ENCODE peak calls at places on chromosomes 7 and 10, in seven cellular contexts. V is cardiac muscle cell, O is nephron progenitor cell, D is AG04450, M is psoas muscle, F is left ventricle myocardium inferior, H is choroid plexus epithelial cell. T is an unnamed sample.

GRCh38 chr10:48940958-48941357 is 1.3 kb upstream of the LRRC18 start:
- DNase-seq in V (no peak), O (no peak), D (no peak), M (no peak), F (no peak), H (peak), T (no peak)

GRCh38 chr7:82467020-82467419 is 23.4 kb upstream of the CACNA2D1 start:
- DNase-seq in V (no peak), O (no peak), D (no peak), M (no peak), F (no peak), H (no peak), T (no peak)

GRCh38 chr7:154777023-154777422 is 225.9 kb downstream of the PAXIP1 start:
- DNase-seq in V (no peak), O (no peak), D (no peak), M (no peak), F (no peak), H (no peak), T (no peak)

GRCh38 chr7:52269669-52270068 is 765.8 kb upstream of the POM121L12 start:
- DNase-seq in V (no peak), O (no peak), D (no peak), M (no peak), F (no peak), H (no peak), T (no peak)

GRCh38 chr10:82814635-82815034 is 939.6 kb downstream of the NRG3 start:
- DNase-seq in V (no peak), O (no peak), D (no peak), M (no peak), F (no peak), H (peak), T (no peak)

GRCh38 chr7:110759069-110759468 is 331.9 kb upstream of the LRRN3 start:
- DNase-seq in V (no peak), O (no peak), D (no peak), M (no peak), F (no peak), H (no peak), T (no peak)

GRCh38 chr10:21431799-21432198 is 93.7 kb downstream of the SKIDA1 start:
- DNase-seq in V (no peak), O (no peak), D (no peak), M (no peak), F (no peak), H (no peak), T (no peak)

GRCh38 chr7:129009437-129009836 is 45.5 kb downstream of the TNPO3 start:
- DNase-seq in V (no peak), O (no peak), D (no peak), M (no peak), F (no peak), H (no peak), T (peak)

GRCh38 chr10:90960355-90960814 is 39.5 kb upstream of the ANKRD1 start:
- DNase-seq in V (peak), O (no peak), D (peak), M (no peak), F (no peak), H (peak), T (peak)

GRCh38 chr10:11145498-11145855 is 127.8 kb downstream of the CELF2 start:
- DNase-seq in V (peak), O (no peak), D (no peak), M (no peak), F (peak), H (peak), T (peak)

GRCh38 chr7:140611641-140612040 is 29.0 kb downstream of the DENND2A start:
- DNase-seq in V (peak), O (no peak), D (no peak), M (no peak), F (no peak), H (peak), T (no peak)

GRCh38 chr10:62437696-62438095 is 63.5 kb downstream of the ZNF365 start:
- DNase-seq in V (peak), O (peak), D (no peak), M (no peak), F (no peak), H (peak), T (peak)

GRCh38 chr7:142177869-142178268 is 66.4 kb downstream of the MGAM2 start:
- DNase-seq in V (no peak), O (no peak), D (no peak), M (no peak), F (no peak), H (peak), T (no peak)

GRCh38 chr7:38846280-38846679 is 62.7 kb downstream of the VPS41 start:
- DNase-seq in V (peak), O (no peak), D (no peak), M (no peak), F (no peak), H (no peak), T (no peak)

GRCh38 chr7:77727936-77728701 is 31.9 kb downstream of the RSBN1L start:
- DNase-seq in V (peak), O (no peak), D (no peak), M (no peak), F (no peak), H (peak), T (no peak)

GRCh38 chr10:35433851-35434426 is 97.6 kb downstream of the CCNY start:
- DNase-seq in V (peak), O (no peak), D (no peak), M (no peak), F (no peak), H (peak), T (no peak)

GRCh38 chr10:3493621-3494020 is 291.4 kb downstream of the KLF6 start:
- DNase-seq in V (no peak), O (no peak), D (no peak), M (no peak), F (no peak), H (no peak), T (no peak)

GRCh38 chr10:43879742-43880141 is 231.1 kb upstream of the ZNF32 start:
- DNase-seq in V (no peak), O (no peak), D (no peak), M (no peak), F (no peak), H (no peak), T (no peak)

GRCh38 chr10:34406463-34407138 is 408.5 kb downstream of the PARD3 start:
- DNase-seq in V (no peak), O (no peak), D (no peak), M (no peak), F (no peak), H (no peak), T (no peak)

GRCh38 chr7:92944633-92945032 is 108.3 kb upstream of the CDK6 start:
- DNase-seq in V (peak), O (no peak), D (no peak), M (no peak), F (no peak), H (no peak), T (no peak)

GRCh38 chr10:73850863-73851461 is 23.4 kb downstream of the CAMK2G start:
- DNase-seq in V (peak), O (no peak), D (no peak), M (peak), F (peak), H (peak), T (no peak)

GRCh38 chr10:69222157-69223027 is 2.3 kb downstream of the HKDC1 start:
- DNase-seq in V (peak), O (no peak), D (peak), M (no peak), F (no peak), H (peak), T (peak)

DNA sequence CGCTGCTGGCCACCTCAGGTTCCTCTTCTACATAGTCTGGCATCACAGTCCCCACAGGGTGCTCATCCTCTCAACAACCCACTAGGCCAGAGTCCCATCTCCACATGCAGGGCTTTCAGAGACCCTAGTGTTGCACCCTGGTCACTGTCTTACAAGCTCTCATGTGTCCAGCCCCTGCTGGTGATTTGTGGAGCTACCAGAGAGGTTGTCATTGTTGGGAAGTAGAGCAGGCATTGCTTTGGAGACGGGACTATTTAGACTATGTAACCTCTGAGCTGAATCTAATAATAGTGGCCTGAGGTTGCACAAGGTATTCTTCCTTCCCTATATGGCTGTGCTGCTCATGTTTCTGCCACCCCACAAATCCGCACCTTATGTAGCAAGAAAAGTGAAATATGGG is 135.3 kb upstream of the VWC2 start:
- DNase-seq in V (no peak), O (no peak), D (no peak), M (no peak), F (no peak), H (no peak), T (no peak)
- TF ChIP-seq CTCF in V (no peak), O (no peak), D (no peak), M (no peak), F (peak), H (no peak), T (peak)

DNA sequence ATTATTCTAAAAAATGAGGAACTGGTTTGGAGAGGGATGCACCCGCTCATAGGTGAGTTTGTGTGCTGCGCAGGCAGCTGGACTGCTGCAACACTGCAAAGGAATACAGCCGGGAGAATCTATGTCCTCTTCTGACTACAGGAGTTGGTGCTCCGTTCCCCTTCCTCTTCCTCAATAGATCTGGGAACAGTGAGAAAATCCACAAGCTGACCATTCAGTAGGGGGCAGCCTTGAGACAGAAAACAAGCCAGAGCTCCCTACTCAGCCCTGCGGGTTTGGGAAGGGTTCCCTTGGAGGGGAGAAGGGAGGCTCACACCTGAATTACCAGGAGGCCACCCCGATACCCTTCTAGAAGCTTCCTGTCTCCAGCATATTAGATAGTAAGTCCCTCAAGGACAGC is 87.3 kb upstream of the FOXI2 start:
- DNase-seq in V (no peak), O (peak), D (no peak), M (no peak), F (no peak), H (peak), T (no peak)
- TF ChIP-seq CTCF in V (no peak), O (peak), D (no peak), M (no peak), F (no peak), H (peak), T (peak)

GRCh38 chr10:114118514-114118913 is 55.5 kb downstream of the CCDC186 start:
- DNase-seq in V (no peak), O (no peak), D (no peak), M (no peak), F (no peak), H (no peak), T (no peak)

GRCh38 chr10:114115661-114116060 is 58.3 kb downstream of the CCDC186 start:
- DNase-seq in V (no peak), O (no peak), D (no peak), M (no peak), F (no peak), H (no peak), T (no peak)

GRCh38 chr10:114117728-114118127 is 56.3 kb downstream of the CCDC186 start:
- DNase-seq in V (no peak), O (no peak), D (no peak), M (no peak), F (no peak), H (no peak), T (no peak)

GRCh38 chr10:114121031-114121430 is 53.0 kb downstream of the CCDC186 start:
- DNase-seq in V (no peak), O (no peak), D (no peak), M (no peak), F (no peak), H (no peak), T (no peak)
- TF ChIP-seq CTCF in V (no peak), O (no peak), D (no peak), M (no peak), F (no peak), H (no peak), T (no peak)

GRCh38 chr7:75772081-75773077 is at the start of gene CCL26:
- DNase-seq in V (peak), O (no peak), D (peak), M (peak), F (peak), H (peak), T (no peak)

DNA sequence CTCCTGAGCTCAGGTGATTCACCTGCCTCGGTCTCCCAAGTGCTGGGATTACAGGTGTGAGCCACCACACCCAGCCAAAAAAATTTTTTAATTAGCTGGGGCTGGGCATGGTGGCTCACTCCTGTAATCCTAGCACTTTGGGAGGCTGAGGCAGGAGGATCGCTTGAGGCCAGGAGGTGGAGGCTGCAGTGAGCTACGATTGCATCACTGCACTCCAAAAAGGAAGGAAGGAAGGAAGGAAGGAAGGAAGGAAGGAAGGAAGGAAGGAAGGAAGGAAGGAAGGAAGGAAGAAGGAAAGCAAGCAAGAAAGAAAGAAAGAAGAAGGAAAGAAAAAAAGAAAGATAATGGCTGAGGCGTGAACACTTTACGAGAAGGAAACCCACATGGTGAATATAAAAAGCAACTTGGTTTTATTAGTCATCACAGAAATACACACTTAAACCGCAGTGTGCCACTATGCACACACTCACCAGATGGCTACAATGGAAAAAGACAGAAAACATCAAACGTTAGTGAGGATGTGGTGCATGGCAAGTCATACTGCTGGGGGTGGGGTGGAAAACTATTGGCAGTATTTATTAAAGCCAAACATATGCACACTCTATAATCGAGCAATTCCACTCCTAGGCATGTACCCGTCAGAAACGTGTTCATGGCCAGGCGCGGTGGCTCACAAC is 4.4 kb upstream of the CCL26 start:
- DNase-seq in V (peak), O (no peak), D (peak), M (no peak), F (no peak), H (peak), T (no peak)
- TF ChIP-seq CTCF in V (no peak), O (no peak), D (peak), M (no peak), F (no peak), H (no peak), T (no peak)

GRCh38 chr7:1520574-1521234 is 9.8 kb upstream of the MAFK start:
- DNase-seq in V (peak), O (no peak), D (peak), M (no peak), F (no peak), H (peak), T (no peak)
- TF ChIP-seq CTCF in V (no peak), O (no peak), D (no peak), M (no peak), F (no peak), H (no peak), T (no peak)

DNA sequence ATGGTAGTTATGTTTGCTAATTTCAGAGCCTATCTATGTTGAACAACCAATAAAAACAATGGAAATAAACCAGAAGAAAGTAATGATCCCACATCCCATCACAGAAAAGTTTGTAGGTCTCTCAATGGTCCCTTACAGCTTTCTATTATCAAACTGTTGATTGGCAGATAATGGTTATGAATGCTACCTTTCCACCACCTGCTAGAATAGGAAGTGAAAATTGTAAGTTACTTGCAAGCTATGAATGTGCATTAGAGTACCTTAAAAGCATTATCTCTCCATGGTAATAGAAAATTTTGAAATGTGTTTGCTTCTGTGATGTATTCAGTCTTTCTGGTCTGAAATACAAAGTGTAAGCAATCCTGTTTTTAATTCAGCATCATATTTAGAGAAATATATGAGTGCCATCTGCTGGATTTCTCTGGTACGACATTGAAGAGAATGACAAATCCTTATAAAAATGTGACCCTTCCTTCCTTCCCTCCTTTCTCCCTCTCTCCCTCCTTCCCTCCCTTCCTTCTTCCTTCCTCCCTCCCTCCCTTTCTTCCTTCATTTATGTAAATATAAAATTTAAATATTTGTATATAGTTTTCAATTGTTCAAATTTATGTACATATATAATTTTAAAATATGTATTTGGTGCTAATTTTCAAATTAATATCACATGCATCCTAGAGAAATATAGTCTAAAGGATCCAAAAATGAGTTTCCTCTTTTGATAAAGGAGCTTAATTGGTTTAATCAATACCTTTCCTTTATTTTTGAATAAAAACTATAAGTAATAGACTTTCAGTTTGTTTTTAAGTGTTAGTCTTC is 41.4 kb upstream of the PNLIPRP3 start:
- DNase-seq in V (peak), O (peak), D (no peak), M (no peak), F (no peak), H (peak), T (no peak)
- TF ChIP-seq CTCF in V (peak), O (peak), D (peak), M (peak), F (peak), H (peak), T (no peak)

DNA sequence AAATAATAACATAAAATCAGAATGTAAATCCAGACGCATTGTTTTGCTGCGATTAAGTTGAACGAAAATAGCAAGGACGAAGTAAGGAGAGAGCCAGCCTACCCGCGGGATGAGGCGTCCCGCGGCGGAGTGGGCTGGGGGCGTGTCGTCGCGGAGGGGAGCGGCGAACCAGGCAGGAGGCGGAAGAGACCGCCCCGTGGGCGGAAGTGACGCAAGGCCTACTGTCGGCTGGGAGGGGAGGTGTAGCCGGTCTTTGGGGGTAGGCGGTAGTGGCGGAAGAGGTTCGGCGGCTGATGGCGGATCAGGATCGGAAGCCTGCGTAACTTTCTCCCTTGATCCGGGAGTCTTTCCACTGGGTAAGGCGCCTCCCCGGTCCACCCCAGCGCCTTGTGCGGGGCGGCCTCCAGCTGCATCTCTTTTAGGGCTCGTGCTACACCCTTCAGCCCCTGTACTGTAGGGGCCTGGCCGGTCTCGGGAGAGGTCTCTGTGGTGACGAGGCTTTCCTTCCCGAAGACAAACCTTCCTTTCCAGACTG is at the start of gene TAX1BP1:
- DNase-seq in V (peak), O (peak), D (peak), M (peak), F (peak), H (peak), T (peak)
- TF ChIP-seq CTCF in V (no peak), O (no peak), D (no peak), M (no peak), F (no peak), H (no peak), T (no peak)

DNA sequence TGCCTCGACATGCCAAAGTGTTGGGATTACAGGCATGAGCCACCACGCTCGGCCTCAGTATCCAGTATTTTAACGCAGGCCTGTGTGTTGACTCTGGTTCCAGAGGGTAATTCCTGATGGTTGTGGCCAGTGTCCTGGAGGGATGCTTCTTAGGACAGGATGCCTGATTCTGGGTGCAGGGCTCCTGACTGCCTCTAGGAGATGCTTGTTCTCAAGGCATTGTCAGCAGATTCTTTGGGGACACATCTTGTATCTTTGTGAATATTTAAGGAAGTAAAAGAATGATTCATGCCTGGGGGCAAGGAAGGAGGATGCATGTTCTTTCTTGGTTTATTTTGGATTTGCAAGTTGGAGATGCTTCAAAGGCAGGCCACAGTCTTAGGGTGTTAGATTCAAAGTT is 2.2 kb downstream of the ZDHHC4 start:
- DNase-seq in V (no peak), O (no peak), D (no peak), M (no peak), F (no peak), H (peak), T (no peak)
- TF ChIP-seq CTCF in V (peak), O (no peak), D (peak), M (no peak), F (no peak), H (peak), T (no peak)

GRCh38 chr7:7048213-7048612 is 134.1 kb upstream of the C1GALT1 start:
- DNase-seq in V (no peak), O (no peak), D (no peak), M (no peak), F (no peak), H (no peak), T (no peak)
- TF ChIP-seq CTCF in V (no peak), O (no peak), D (no peak), M (no peak), F (no peak), H (no peak), T (no peak)